ENCODE peak calls at places on chromosome 15, in nine cellular contexts. Y is activated CD4-positive, alpha-beta T cell treated with anti-CD3 and anti-CD28 coated beads for 36 hours; O is midbrain; H is stimulated activated CD4-positive, alpha-beta T cell treated with anti-CD3 and anti-CD28 coated beads, Interleukin-12 subunit alpha, Interleukin-12 subunit beta, amount 100 ng/mL, for 4 hours; V is anterior cingulate cortex; E is GF-D8; Z is T47D; L is AG08396; U is aorta. K is an unnamed sample.
A peak's percentile ranks its signal among the peaks of the same experiment; 100 is the strongest.

GRCh38 chr15:96974761-96975160 is 644.3 kb downstream of the NR2F2 start:
- DNase-seq in Y (no peak), O (no peak), H (no peak), V (no peak), E (no peak), Z (no peak), L (no peak), U (no peak), K (no peak)

GRCh38 chr15:71364117-71364584 is 248.9 kb downstream of the THSD4 start:
- DNase-seq in Y (no peak), O (no peak), H (no peak), V (no peak), E (no peak), Z (no peak), L (no peak), U (no peak), K (no peak)

GRCh38 chr15:87672309-87672897 is 584.1 kb downstream of the NTRK3 start:
- DNase-seq in Y (no peak), O (peak; percentile 20), H (no peak), V (peak; percentile 1), E (no peak), Z (peak; percentile 31), L (peak; percentile 24), U (peak; percentile 50), K (no peak)

GRCh38 chr15:64837502-64837901 is 4.2 kb upstream of the PLEKHO2 start:
- DNase-seq in Y (peak; percentile 50), O (peak; percentile 31), H (no peak), V (no peak), E (peak; percentile 75), Z (no peak), L (no peak), U (no peak), K (peak; percentile 55)

GRCh38 chr15:51883436-51883835 is 54.0 kb downstream of the TMOD3 start:
- DNase-seq in Y (no peak), O (no peak), H (no peak), V (no peak), E (no peak), Z (no peak), L (peak; percentile 45), U (no peak), K (no peak)

GRCh38 chr15:66943456-66944095 is 121.8 kb upstream of the SMAD3 start:
- DNase-seq in Y (no peak), O (no peak), H (no peak), V (no peak), E (no peak), Z (peak; percentile 77), L (no peak), U (no peak), K (no peak)

GRCh38 chr15:78460737-78461136 is 22.7 kb downstream of the IREB2 start:
- DNase-seq in Y (no peak), O (no peak), H (no peak), V (no peak), E (no peak), Z (no peak), L (no peak), U (no peak), K (no peak)

GRCh38 chr15:45276851-45277250 is 24.8 kb downstream of the SLC28A2 start:
- DNase-seq in Y (no peak), O (peak; percentile 54), H (no peak), V (no peak), E (peak; percentile 2), Z (peak; percentile 71), L (no peak), U (no peak), K (no peak)

GRCh38 chr15:65130941-65131340 is 2.7 kb downstream of the PDCD7 start:
- DNase-seq in Y (peak; percentile 20), O (no peak), H (no peak), V (no peak), E (no peak), Z (peak; percentile 46), L (no peak), U (no peak), K (no peak)

GRCh38 chr15:75832114-75832513 is 11.1 kb upstream of the UBE2Q2 start:
- DNase-seq in Y (no peak), O (no peak), H (no peak), V (no peak), E (no peak), Z (no peak), L (no peak), U (no peak), K (no peak)

GRCh38 chr15:63672369-63672768 is 75.2 kb downstream of the FBXL22 start:
- DNase-seq in Y (peak; percentile 18), O (no peak), H (no peak), V (no peak), E (no peak), Z (no peak), L (no peak), U (no peak), K (no peak)

GRCh38 chr15:87752250-87752951 is 504.1 kb downstream of the NTRK3 start:
- DNase-seq in Y (no peak), O (no peak), H (no peak), V (no peak), E (no peak), Z (peak; percentile 71), L (peak; percentile 34), U (no peak), K (no peak)

GRCh38 chr15:78840661-78841060 is 29.4 kb upstream of the ADAMTS7 start:
- DNase-seq in Y (no peak), O (no peak), H (no peak), V (no peak), E (no peak), Z (no peak), L (no peak), U (peak; percentile 82), K (peak; percentile 15)

GRCh38 chr15:49876401-49877038 is 242.5 kb downstream of the ATP8B4 start:
- DNase-seq in Y (no peak), O (peak; percentile 0), H (no peak), V (no peak), E (no peak), Z (peak; percentile 65), L (no peak), U (no peak), K (no peak)

GRCh38 chr15:69699096-69699495 is 246.5 kb downstream of the RPLP1 start:
- DNase-seq in Y (no peak), O (no peak), H (no peak), V (no peak), E (no peak), Z (peak; percentile 88), L (no peak), U (no peak), K (no peak)

GRCh38 chr15:60912984-60913697 is 316.0 kb downstream of the RORA start:
- DNase-seq in Y (peak; percentile 46), O (peak; percentile 54), H (no peak), V (no peak), E (no peak), Z (no peak), L (no peak), U (peak; percentile 53), K (no peak)

GRCh38 chr15:34813446-34814190 is 18.3 kb upstream of the ACTC1 start:
- DNase-seq in Y (no peak), O (no peak), H (no peak), V (no peak), E (no peak), Z (no peak), L (no peak), U (no peak), K (no peak)

GRCh38 chr15:66580643-66581042 is 14.8 kb upstream of the LCTL start:
- DNase-seq in Y (no peak), O (peak; percentile 1), H (no peak), V (no peak), E (peak; percentile 4), Z (no peak), L (no peak), U (peak; percentile 67), K (no peak)

GRCh38 chr15:75455982-75456531 is 4.6 kb upstream of the SIN3A start:
- DNase-seq in Y (peak; percentile 78), O (peak; percentile 51), H (no peak), V (no peak), E (peak; percentile 30), Z (peak; percentile 67), L (peak; percentile 32), U (peak; percentile 69), K (no peak)

GRCh38 chr15:40032125-40032839 is 6.7 kb downstream of the SRP14 start:
- DNase-seq in Y (no peak), O (peak; percentile 37), H (no peak), V (no peak), E (no peak), Z (no peak), L (no peak), U (no peak), K (no peak)

GRCh38 chr15:33098082-33099058 is 96.1 kb downstream of the FMN1 start:
- DNase-seq in Y (no peak), O (no peak), H (no peak), V (no peak), E (no peak), Z (no peak), L (peak; percentile 68), U (no peak), K (no peak)

GRCh38 chr15:99953886-99954285 is 220.6 kb upstream of the LYSMD4 start:
- DNase-seq in Y (no peak), O (no peak), H (no peak), V (no peak), E (no peak), Z (no peak), L (no peak), U (no peak), K (no peak)

GRCh38 chr15:40257656-40258450 is 19.0 kb downstream of the PAK6 start:
- DNase-seq in Y (no peak), O (no peak), H (no peak), V (no peak), E (no peak), Z (no peak), L (no peak), U (peak; percentile 30), K (no peak)

GRCh38 chr15:42804739-42805138 is 67.8 kb upstream of the CDAN1 start:
- DNase-seq in Y (no peak), O (no peak), H (no peak), V (no peak), E (no peak), Z (no peak), L (no peak), U (no peak), K (no peak)

GRCh38 chr15:67082007-67082536 is 16.7 kb downstream of the SMAD3 start:
- DNase-seq in Y (peak; percentile 84), O (no peak), H (peak; percentile 48), V (no peak), E (no peak), Z (no peak), L (no peak), U (no peak), K (no peak)

GRCh38 chr15:47542312-47543094 is 174.8 kb upstream of the SEMA6D start:
- DNase-seq in Y (no peak), O (no peak), H (no peak), V (no peak), E (no peak), Z (no peak), L (no peak), U (no peak), K (no peak)

GRCh38 chr15:41018534-41018933 is 65.3 kb downstream of the CHAC1 start:
- DNase-seq in Y (no peak), O (peak; percentile 40), H (no peak), V (no peak), E (no peak), Z (peak; percentile 92), L (no peak), U (no peak), K (no peak)

GRCh38 chr15:83626171-83626802 is 27.6 kb upstream of the ADAMTSL3 start:
- DNase-seq in Y (peak; percentile 34), O (no peak), H (no peak), V (no peak), E (no peak), Z (no peak), L (no peak), U (no peak), K (no peak)

GRCh38 chr15:76163429-76164020 is 103.7 kb downstream of the TMEM266 start:
- DNase-seq in Y (no peak), O (no peak), H (no peak), V (no peak), E (no peak), Z (no peak), L (peak; percentile 84), U (peak; percentile 76), K (no peak)

GRCh38 chr15:38861108-38861507 is 296.5 kb upstream of the RASGRP1 start:
- DNase-seq in Y (no peak), O (no peak), H (no peak), V (no peak), E (no peak), Z (no peak), L (no peak), U (no peak), K (no peak)

GRCh38 chr15:73930790-73931281 is 4.6 kb downstream of the LOXL1 start:
- DNase-seq in Y (no peak), O (no peak), H (no peak), V (no peak), E (no peak), Z (no peak), L (peak; percentile 78), U (peak; percentile 91), K (no peak)

K was measured in SIG-M5.